ENCODE peak calls at places on chromosomes 7 and 10, in ten cellular contexts. One of them, this sample, is unnamed. For H3K4me1, the result is how much of the 10 kb centered on the place peaks cover.

GRCh38 chr10:218753-219152 is 83.5 kb downstream of the ZMYND11 start:
- DNase-seq in hepatocyte: no peak
- DNase-seq in colonic mucosa: no peak
- DNase-seq in left lung: no peak
- DNase-seq in A549: no peak
- DNase-seq in adrenal gland: no peak
- DNase-seq in OCI-LY7: no peak
- DNase-seq in CD8-positive, alpha-beta T cell: no peak
- DNase-seq in transverse colon: no peak
- DNase-seq in upper lobe of right lung: no peak
- DNase-seq in this sample: no peak

GRCh38 chr10:44389150-44389549 is 4.3 kb upstream of the CXCL12 start:
- DNase-seq in hepatocyte: no peak
- DNase-seq in colonic mucosa: no peak
- DNase-seq in left lung: no peak
- DNase-seq in A549: no peak
- DNase-seq in adrenal gland: peak
- DNase-seq in OCI-LY7: no peak
- DNase-seq in CD8-positive, alpha-beta T cell: no peak
- DNase-seq in transverse colon: no peak
- DNase-seq in upper lobe of right lung: peak
- DNase-seq in this sample: peak

GRCh38 chr10:18140149-18140956 is at the start of gene CACNB2:
- DNase-seq in hepatocyte: peak
- DNase-seq in colonic mucosa: peak
- DNase-seq in left lung: peak
- DNase-seq in A549: no peak
- DNase-seq in adrenal gland: peak
- DNase-seq in OCI-LY7: no peak
- DNase-seq in CD8-positive, alpha-beta T cell: no peak
- DNase-seq in transverse colon: peak
- DNase-seq in upper lobe of right lung: peak
- DNase-seq in this sample: peak

GRCh38 chr7:23184709-23185354 is 3.0 kb downstream of the NUP42 start:
- DNase-seq in hepatocyte: peak
- DNase-seq in colonic mucosa: peak
- DNase-seq in left lung: no peak
- DNase-seq in A549: peak
- DNase-seq in adrenal gland: peak
- DNase-seq in OCI-LY7: peak
- DNase-seq in CD8-positive, alpha-beta T cell: no peak
- DNase-seq in transverse colon: peak
- DNase-seq in upper lobe of right lung: no peak
- DNase-seq in this sample: peak

GRCh38 chr7:2956526-2957368 is 86.9 kb downstream of the CARD11 start:
- DNase-seq in hepatocyte: peak
- DNase-seq in colonic mucosa: no peak
- DNase-seq in left lung: peak
- DNase-seq in A549: peak
- DNase-seq in adrenal gland: peak
- DNase-seq in OCI-LY7: no peak
- DNase-seq in CD8-positive, alpha-beta T cell: no peak
- DNase-seq in transverse colon: no peak
- DNase-seq in upper lobe of right lung: peak
- DNase-seq in this sample: peak

GRCh38 chr10:79386637-79387465 is 39.6 kb downstream of the PPIF start:
- DNase-seq in hepatocyte: no peak
- DNase-seq in colonic mucosa: peak
- DNase-seq in left lung: no peak
- DNase-seq in A549: no peak
- DNase-seq in adrenal gland: peak
- DNase-seq in OCI-LY7: no peak
- DNase-seq in CD8-positive, alpha-beta T cell: no peak
- DNase-seq in transverse colon: peak
- DNase-seq in upper lobe of right lung: peak
- DNase-seq in this sample: peak

GRCh38 chr10:59340279-59340678 is 22.1 kb downstream of the FAM13C start:
- DNase-seq in hepatocyte: no peak
- DNase-seq in colonic mucosa: no peak
- DNase-seq in left lung: no peak
- DNase-seq in A549: no peak
- DNase-seq in adrenal gland: no peak
- DNase-seq in OCI-LY7: no peak
- DNase-seq in CD8-positive, alpha-beta T cell: no peak
- DNase-seq in transverse colon: no peak
- DNase-seq in upper lobe of right lung: no peak
- DNase-seq in this sample: no peak

GRCh38 chr7:93265220-93265619 is 33.1 kb downstream of the VPS50 start:
- DNase-seq in hepatocyte: no peak
- DNase-seq in colonic mucosa: no peak
- DNase-seq in left lung: no peak
- DNase-seq in A549: no peak
- DNase-seq in adrenal gland: no peak
- DNase-seq in OCI-LY7: no peak
- DNase-seq in CD8-positive, alpha-beta T cell: no peak
- DNase-seq in transverse colon: no peak
- DNase-seq in upper lobe of right lung: no peak
- DNase-seq in this sample: no peak

GRCh38 chr10:103663802-103664201 is 170.3 kb downstream of the NEURL1 start:
- DNase-seq in hepatocyte: no peak
- DNase-seq in colonic mucosa: no peak
- DNase-seq in left lung: no peak
- DNase-seq in A549: no peak
- DNase-seq in adrenal gland: peak
- DNase-seq in OCI-LY7: no peak
- DNase-seq in CD8-positive, alpha-beta T cell: no peak
- DNase-seq in transverse colon: no peak
- DNase-seq in upper lobe of right lung: peak
- DNase-seq in this sample: no peak

DNA sequence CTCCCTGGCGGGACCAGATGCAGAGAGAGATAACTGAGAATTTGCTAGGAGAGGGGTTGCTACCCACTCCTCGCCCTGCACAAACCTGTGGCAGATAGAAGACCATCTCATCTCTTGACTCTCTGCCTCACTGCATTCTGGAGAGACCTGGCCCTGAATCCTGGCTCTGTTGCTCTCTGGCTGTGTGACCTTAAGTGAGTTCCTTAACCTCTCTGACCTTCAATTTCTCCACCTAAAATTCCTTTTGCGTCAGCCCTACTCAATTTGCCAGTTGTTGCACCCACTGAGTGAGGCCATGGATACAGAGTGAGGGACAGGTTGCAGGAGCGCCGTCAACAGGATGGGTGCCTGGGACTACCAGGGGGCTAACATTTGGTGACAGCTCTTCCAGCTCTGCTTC is 5.2 kb downstream of the C10orf71 start:
- DNase-seq in hepatocyte: no peak
- DNase-seq in colonic mucosa: no peak
- DNase-seq in left lung: no peak
- DNase-seq in A549: no peak
- DNase-seq in adrenal gland: no peak
- DNase-seq in OCI-LY7: no peak
- DNase-seq in CD8-positive, alpha-beta T cell: no peak
- DNase-seq in transverse colon: no peak
- DNase-seq in upper lobe of right lung: no peak
- DNase-seq in this sample: no peak
- H3K4me1 ChIP-seq in hepatocyte: under half
- H3K4me1 ChIP-seq in colonic mucosa: under half
- H3K4me1 ChIP-seq in left lung: under half
- H3K4me1 ChIP-seq in A549: under half
- H3K4me1 ChIP-seq in adrenal gland: under half
- H3K4me1 ChIP-seq in OCI-LY7: under half
- H3K4me1 ChIP-seq in CD8-positive, alpha-beta T cell: under half
- H3K4me1 ChIP-seq in transverse colon: under half
- H3K4me1 ChIP-seq in upper lobe of right lung: under half
- H3K4me1 ChIP-seq in this sample: under half

GRCh38 chr7:101917566-101917965 is 100.1 kb downstream of the CUX1 start:
- DNase-seq in hepatocyte: no peak
- DNase-seq in colonic mucosa: no peak
- DNase-seq in left lung: no peak
- DNase-seq in A549: no peak
- DNase-seq in adrenal gland: no peak
- DNase-seq in OCI-LY7: no peak
- DNase-seq in CD8-positive, alpha-beta T cell: no peak
- DNase-seq in transverse colon: no peak
- DNase-seq in upper lobe of right lung: peak
- DNase-seq in this sample: no peak

GRCh38 chr7:101919363-101920115 is 102.1 kb downstream of the CUX1 start:
- DNase-seq in hepatocyte: no peak
- DNase-seq in colonic mucosa: no peak
- DNase-seq in left lung: no peak
- DNase-seq in A549: no peak
- DNase-seq in adrenal gland: no peak
- DNase-seq in OCI-LY7: no peak
- DNase-seq in CD8-positive, alpha-beta T cell: no peak
- DNase-seq in transverse colon: no peak
- DNase-seq in upper lobe of right lung: no peak
- DNase-seq in this sample: no peak

GRCh38 chr7:101916876-101917275 is 99.5 kb downstream of the CUX1 start:
- DNase-seq in hepatocyte: no peak
- DNase-seq in colonic mucosa: no peak
- DNase-seq in left lung: no peak
- DNase-seq in A549: no peak
- DNase-seq in adrenal gland: no peak
- DNase-seq in OCI-LY7: no peak
- DNase-seq in CD8-positive, alpha-beta T cell: no peak
- DNase-seq in transverse colon: no peak
- DNase-seq in upper lobe of right lung: peak
- DNase-seq in this sample: no peak

GRCh38 chr7:101916041-101916800 is 98.8 kb downstream of the CUX1 start:
- DNase-seq in hepatocyte: no peak
- DNase-seq in colonic mucosa: no peak
- DNase-seq in left lung: no peak
- DNase-seq in A549: no peak
- DNase-seq in adrenal gland: no peak
- DNase-seq in OCI-LY7: no peak
- DNase-seq in CD8-positive, alpha-beta T cell: no peak
- DNase-seq in transverse colon: no peak
- DNase-seq in upper lobe of right lung: peak
- DNase-seq in this sample: no peak

DNA sequence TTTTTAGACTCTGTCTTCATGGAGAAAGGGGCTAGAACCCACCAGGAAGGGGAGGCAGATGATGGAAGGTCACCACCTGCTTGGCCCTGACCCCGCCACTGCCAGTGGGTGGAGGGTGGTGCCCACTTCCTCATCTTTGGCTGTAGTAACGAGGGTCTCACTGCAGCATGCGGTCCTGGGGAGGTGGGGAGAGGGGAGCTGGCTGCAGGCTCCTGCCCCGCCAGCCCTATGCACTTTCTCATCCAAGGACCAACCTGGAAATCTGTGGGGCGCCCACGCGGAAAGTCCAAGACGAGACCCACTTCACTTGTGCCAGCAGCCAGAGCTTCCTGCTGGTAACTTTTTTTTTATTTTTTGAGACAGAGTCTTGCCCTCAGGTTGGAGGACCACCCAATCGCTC is 101.0 kb downstream of the CUX1 start:
- DNase-seq in hepatocyte: no peak
- DNase-seq in colonic mucosa: no peak
- DNase-seq in left lung: no peak
- DNase-seq in A549: no peak
- DNase-seq in adrenal gland: no peak
- DNase-seq in OCI-LY7: no peak
- DNase-seq in CD8-positive, alpha-beta T cell: no peak
- DNase-seq in transverse colon: no peak
- DNase-seq in upper lobe of right lung: peak
- DNase-seq in this sample: no peak
- H3K4me1 ChIP-seq in hepatocyte: under half
- H3K4me1 ChIP-seq in colonic mucosa: under half
- H3K4me1 ChIP-seq in left lung: under half
- H3K4me1 ChIP-seq in A549: under half
- H3K4me1 ChIP-seq in adrenal gland: under half
- H3K4me1 ChIP-seq in OCI-LY7: under half
- H3K4me1 ChIP-seq in CD8-positive, alpha-beta T cell: under half
- H3K4me1 ChIP-seq in transverse colon: under half
- H3K4me1 ChIP-seq in upper lobe of right lung: under half
- H3K4me1 ChIP-seq in this sample: under half

DNA sequence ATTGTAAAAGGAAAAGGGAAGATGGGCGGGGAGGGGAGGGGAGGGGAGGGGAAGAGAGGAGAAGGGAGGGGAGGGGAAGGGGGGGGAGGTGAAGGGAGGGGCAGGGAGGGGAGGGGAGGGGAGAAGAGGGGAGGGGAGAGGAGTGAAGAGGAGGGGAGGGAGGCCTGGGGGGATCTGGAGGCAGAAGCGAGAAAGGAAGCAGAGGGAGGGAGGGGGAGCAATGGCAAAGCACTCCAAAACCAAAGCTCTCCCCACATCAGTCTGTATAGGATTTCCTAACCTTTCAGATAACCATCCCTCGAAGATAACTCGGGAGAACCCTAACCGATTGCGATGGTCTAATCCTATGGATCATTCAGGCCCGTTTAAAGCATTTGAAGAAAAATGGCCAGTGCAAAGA is 19.0 kb downstream of the EBF3 start:
- DNase-seq in hepatocyte: no peak
- DNase-seq in colonic mucosa: no peak
- DNase-seq in left lung: peak
- DNase-seq in A549: no peak
- DNase-seq in adrenal gland: no peak
- DNase-seq in OCI-LY7: no peak
- DNase-seq in CD8-positive, alpha-beta T cell: no peak
- DNase-seq in transverse colon: no peak
- DNase-seq in upper lobe of right lung: no peak
- DNase-seq in this sample: no peak
- H3K4me1 ChIP-seq in hepatocyte: under half
- H3K4me1 ChIP-seq in colonic mucosa: under half
- H3K4me1 ChIP-seq in left lung: under half
- H3K4me1 ChIP-seq in A549: under half
- H3K4me1 ChIP-seq in adrenal gland: under half
- H3K4me1 ChIP-seq in OCI-LY7: under half
- H3K4me1 ChIP-seq in CD8-positive, alpha-beta T cell: under half
- H3K4me1 ChIP-seq in transverse colon: under half
- H3K4me1 ChIP-seq in upper lobe of right lung: under half
- H3K4me1 ChIP-seq in this sample: under half

DNA sequence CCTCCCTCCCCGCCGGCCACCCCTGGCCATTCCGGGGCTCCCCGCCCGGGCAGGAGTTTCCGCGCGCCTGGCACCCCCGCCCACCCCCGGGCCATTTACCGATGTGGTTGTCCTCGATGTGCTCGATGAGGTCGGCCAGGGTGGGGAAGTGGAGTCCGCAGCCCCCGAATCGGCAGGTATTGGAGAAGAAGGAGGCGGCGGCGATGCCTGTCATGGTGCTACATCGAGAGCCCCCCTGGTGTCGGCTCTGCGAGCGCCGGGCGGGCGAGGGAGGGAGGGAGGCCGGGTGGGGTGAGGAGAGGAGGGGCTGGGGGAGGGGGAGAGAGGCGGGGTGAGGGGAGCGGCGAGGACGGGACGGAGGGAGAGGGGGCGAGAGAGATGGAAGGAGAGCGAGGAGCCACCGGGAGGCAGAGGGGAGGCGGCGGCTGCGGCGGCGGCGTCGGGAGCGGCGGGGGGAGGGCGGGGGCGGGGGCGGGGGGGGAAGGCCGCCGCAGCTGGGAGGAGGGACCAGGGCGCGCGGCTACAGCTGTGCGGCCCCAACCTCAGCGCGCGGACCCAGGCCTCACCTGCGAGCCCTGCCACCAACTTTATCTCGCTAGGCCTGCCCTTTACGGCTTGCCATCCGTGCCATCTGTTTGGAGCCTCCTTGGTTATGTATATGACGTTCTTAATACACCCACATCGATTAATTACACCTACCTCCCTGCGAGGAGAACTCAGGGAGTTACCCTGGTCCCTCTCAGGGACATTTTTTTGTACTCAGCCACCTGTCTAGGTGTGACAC is at the start of gene JAZF1:
- DNase-seq in hepatocyte: peak
- DNase-seq in colonic mucosa: peak
- DNase-seq in left lung: peak
- DNase-seq in A549: peak
- DNase-seq in adrenal gland: peak
- DNase-seq in OCI-LY7: peak
- DNase-seq in CD8-positive, alpha-beta T cell: peak
- DNase-seq in transverse colon: peak
- DNase-seq in upper lobe of right lung: peak
- DNase-seq in this sample: peak
- H3K4me1 ChIP-seq in hepatocyte: under half
- H3K4me1 ChIP-seq in colonic mucosa: under half
- H3K4me1 ChIP-seq in left lung: under half
- H3K4me1 ChIP-seq in A549: under half
- H3K4me1 ChIP-seq in adrenal gland: under half
- H3K4me1 ChIP-seq in OCI-LY7: half or more
- H3K4me1 ChIP-seq in CD8-positive, alpha-beta T cell: under half
- H3K4me1 ChIP-seq in transverse colon: under half
- H3K4me1 ChIP-seq in upper lobe of right lung: under half
- H3K4me1 ChIP-seq in this sample: under half

This sample was measured in endodermal cell.